ENCODE peak calls at places on chromosome X, in four cellular contexts. One of them, this sample, is unnamed.

GRCh38 chrX:134932528-134933217 is 58.1 kb upstream of the SMIM10 start:
- DNase-seq in amniotic stem cell: peak
- DNase-seq in suprapubic skin: no peak
- DNase-seq in stimulated activated CD4-positive, alpha-beta T cell treated with anti-CD3 and anti-CD28 coated beads, Interleukin-2, amount 100 ng/mL, for 48 hours: no peak
- DNase-seq in this sample: no peak

GRCh38 chrX:75038925-75039324 is 113.7 kb upstream of the NEXMIF start:
- DNase-seq in amniotic stem cell: no peak
- DNase-seq in suprapubic skin: no peak
- DNase-seq in stimulated activated CD4-positive, alpha-beta T cell treated with anti-CD3 and anti-CD28 coated beads, Interleukin-2, amount 100 ng/mL, for 48 hours: no peak
- DNase-seq in this sample: no peak

GRCh38 chrX:54089191-54089590 is 44.9 kb upstream of the PHF8 start:
- DNase-seq in amniotic stem cell: no peak
- DNase-seq in suprapubic skin: no peak
- DNase-seq in stimulated activated CD4-positive, alpha-beta T cell treated with anti-CD3 and anti-CD28 coated beads, Interleukin-2, amount 100 ng/mL, for 48 hours: no peak
- DNase-seq in this sample: no peak

GRCh38 chrX:80812176-80812575 is 2.5 kb upstream of the BRWD3 start:
- DNase-seq in amniotic stem cell: no peak
- DNase-seq in suprapubic skin: no peak
- DNase-seq in stimulated activated CD4-positive, alpha-beta T cell treated with anti-CD3 and anti-CD28 coated beads, Interleukin-2, amount 100 ng/mL, for 48 hours: no peak
- DNase-seq in this sample: peak

GRCh38 chrX:48697182-48697727 is 721 bp downstream of the SUV39H1 start:
- DNase-seq in amniotic stem cell: no peak
- DNase-seq in suprapubic skin: no peak
- DNase-seq in stimulated activated CD4-positive, alpha-beta T cell treated with anti-CD3 and anti-CD28 coated beads, Interleukin-2, amount 100 ng/mL, for 48 hours: no peak
- DNase-seq in this sample: no peak

GRCh38 chrX:10052906-10053625 is 85.9 kb downstream of the CLDN34 start:
- DNase-seq in amniotic stem cell: no peak
- DNase-seq in suprapubic skin: no peak
- DNase-seq in stimulated activated CD4-positive, alpha-beta T cell treated with anti-CD3 and anti-CD28 coated beads, Interleukin-2, amount 100 ng/mL, for 48 hours: no peak
- DNase-seq in this sample: no peak

GRCh38 chrX:113644426-113644825 is 803.8 kb upstream of the AMOT start:
- DNase-seq in amniotic stem cell: peak
- DNase-seq in suprapubic skin: no peak
- DNase-seq in stimulated activated CD4-positive, alpha-beta T cell treated with anti-CD3 and anti-CD28 coated beads, Interleukin-2, amount 100 ng/mL, for 48 hours: no peak
- DNase-seq in this sample: no peak

GRCh38 chrX:137427813-137428212 is 138.1 kb upstream of the ZIC3 start:
- DNase-seq in amniotic stem cell: no peak
- DNase-seq in suprapubic skin: no peak
- DNase-seq in stimulated activated CD4-positive, alpha-beta T cell treated with anti-CD3 and anti-CD28 coated beads, Interleukin-2, amount 100 ng/mL, for 48 hours: no peak
- DNase-seq in this sample: no peak

GRCh38 chrX:123013141-123013540 is 170.9 kb upstream of the GRIA3 start:
- DNase-seq in amniotic stem cell: no peak
- DNase-seq in suprapubic skin: no peak
- DNase-seq in stimulated activated CD4-positive, alpha-beta T cell treated with anti-CD3 and anti-CD28 coated beads, Interleukin-2, amount 100 ng/mL, for 48 hours: no peak
- DNase-seq in this sample: no peak

GRCh38 chrX:110146521-110146920 is 143.6 kb downstream of the TMEM164 start:
- DNase-seq in amniotic stem cell: peak
- DNase-seq in suprapubic skin: no peak
- DNase-seq in stimulated activated CD4-positive, alpha-beta T cell treated with anti-CD3 and anti-CD28 coated beads, Interleukin-2, amount 100 ng/mL, for 48 hours: peak
- DNase-seq in this sample: no peak

GRCh38 chrX:139560221-139560620 is 29.7 kb downstream of the F9 start:
- DNase-seq in amniotic stem cell: no peak
- DNase-seq in suprapubic skin: no peak
- DNase-seq in stimulated activated CD4-positive, alpha-beta T cell treated with anti-CD3 and anti-CD28 coated beads, Interleukin-2, amount 100 ng/mL, for 48 hours: no peak
- DNase-seq in this sample: no peak

GRCh38 chrX:95733426-95733825 is 951.2 kb upstream of the DIAPH2 start:
- DNase-seq in amniotic stem cell: no peak
- DNase-seq in suprapubic skin: no peak
- DNase-seq in stimulated activated CD4-positive, alpha-beta T cell treated with anti-CD3 and anti-CD28 coated beads, Interleukin-2, amount 100 ng/mL, for 48 hours: no peak
- DNase-seq in this sample: no peak

GRCh38 chrX:52082578-52082977 is 13.6 kb upstream of the MAGED4B start:
- DNase-seq in amniotic stem cell: no peak
- DNase-seq in suprapubic skin: no peak
- DNase-seq in stimulated activated CD4-positive, alpha-beta T cell treated with anti-CD3 and anti-CD28 coated beads, Interleukin-2, amount 100 ng/mL, for 48 hours: no peak
- DNase-seq in this sample: no peak

GRCh38 chrX:130637591-130637990 is 235.8 kb downstream of the RBMX2 start:
- DNase-seq in amniotic stem cell: no peak
- DNase-seq in suprapubic skin: no peak
- DNase-seq in stimulated activated CD4-positive, alpha-beta T cell treated with anti-CD3 and anti-CD28 coated beads, Interleukin-2, amount 100 ng/mL, for 48 hours: no peak
- DNase-seq in this sample: no peak

GRCh38 chrX:155148724-155149537 is 67.3 kb upstream of the VBP1 start:
- DNase-seq in amniotic stem cell: no peak
- DNase-seq in suprapubic skin: no peak
- DNase-seq in stimulated activated CD4-positive, alpha-beta T cell treated with anti-CD3 and anti-CD28 coated beads, Interleukin-2, amount 100 ng/mL, for 48 hours: peak
- DNase-seq in this sample: peak

GRCh38 chrX:17987783-17988182 is 126.7 kb upstream of the RAI2 start:
- DNase-seq in amniotic stem cell: no peak
- DNase-seq in suprapubic skin: no peak
- DNase-seq in stimulated activated CD4-positive, alpha-beta T cell treated with anti-CD3 and anti-CD28 coated beads, Interleukin-2, amount 100 ng/mL, for 48 hours: no peak
- DNase-seq in this sample: no peak